ENCODE peak calls at places on chromosomes 4 and X, in four cellular contexts. I is body of pancreas, H is neural progenitor cell, T is cardiac muscle cell. W is an unnamed sample. For H3K36me3, the result is how much of the 10 kb centered on the place peaks cover.

GRCh38 chrX:26851981-26852380 is 611.2 kb downstream of the PPP4R3C start:
- DNase-seq in I (no peak), H (peak), T (peak), W (peak)

GRCh38 chrX:39752820-39753219 is 344.9 kb downstream of the BCOR start:
- DNase-seq in I (peak), H (no peak), T (no peak), W (no peak)

GRCh38 chr4:25552580-25553271 is 102.9 kb upstream of the SLC34A2 start:
- DNase-seq in I (peak), H (no peak), T (no peak), W (no peak)

GRCh38 chr4:156959298-156959702 is 12.3 kb downstream of the PDGFC start:
- DNase-seq in I (no peak), H (no peak), T (no peak), W (no peak)

GRCh38 chr4:1515763-1516162 is 109.5 kb upstream of the NKX1-1 start:
- DNase-seq in I (no peak), H (no peak), T (no peak), W (no peak)

GRCh38 chr4:39305902-39306677 is 60.1 kb downstream of the RFC1 start:
- DNase-seq in I (peak), H (no peak), T (no peak), W (no peak)

GRCh38 chr4:99790796-99791617 is 25.6 kb upstream of the DAPP1 start:
- DNase-seq in I (no peak), H (no peak), T (no peak), W (peak)

GRCh38 chr4:3330682-3331081 is 37.9 kb downstream of the RGS12 start:
- DNase-seq in I (no peak), H (no peak), T (no peak), W (no peak)

GRCh38 chr4:8355864-8356565 is 84.5 kb downstream of the ACOX3 start:
- DNase-seq in I (peak), H (no peak), T (no peak), W (peak)

GRCh38 chrX:40176256-40176978 is 78.7 kb upstream of the BCOR start:
- DNase-seq in I (peak), H (peak), T (peak), W (peak)

GRCh38 chr4:91064157-91064853 is 937.1 kb downstream of the CCSER1 start:
- DNase-seq in I (peak), H (peak), T (peak), W (peak)

GRCh38 chr4:15714616-15715015 is 11.8 kb downstream of the BST1 start:
- DNase-seq in I (no peak), H (no peak), T (no peak), W (no peak)

GRCh38 chr4:150574678-150575077 is 7.3 kb upstream of the MAB21L2 start:
- DNase-seq in I (no peak), H (no peak), T (no peak), W (no peak)

GRCh38 chr4:108135549-108136209 is 33.1 kb downstream of the LEF1 start:
- DNase-seq in I (no peak), H (peak), T (no peak), W (peak)

GRCh38 chrX:128020701-128021100 is 31.5 kb downstream of the ACTRT1 start:
- DNase-seq in I (no peak), H (no peak), T (no peak), W (no peak)

GRCh38 chr4:89753601-89754066 is 83.3 kb downstream of the SNCA start:
- DNase-seq in I (no peak), H (no peak), T (no peak), W (no peak)

GRCh38 chr4:38166768-38167167 is 206.6 kb downstream of the PTTG2 start:
- DNase-seq in I (no peak), H (no peak), T (no peak), W (no peak)

GRCh38 chrX:20514358-20514757 is 247.6 kb upstream of the RPS6KA3 start:
- DNase-seq in I (no peak), H (no peak), T (no peak), W (no peak)

GRCh38 chrX:39477438-39478120 is 620.2 kb downstream of the BCOR start:
- DNase-seq in I (peak), H (peak), T (peak), W (peak)

GRCh38 chrX:119686087-119686639 is 6.8 kb downstream of the SEPTIN6 start:
- DNase-seq in I (no peak), H (no peak), T (peak), W (peak)

GRCh38 chr4:132227349-132228165 is 921.5 kb upstream of the PCDH10 start:
- DNase-seq in I (peak), H (peak), T (peak), W (peak)

GRCh38 chr4:1792832-1793495 is at the start of gene FGFR3:
- DNase-seq in I (peak), H (peak), T (peak), W (peak)

GRCh38 chrX:102115748-102116147 is 9.7 kb upstream of the TCEAL2 start:
- DNase-seq in I (no peak), H (no peak), T (no peak), W (no peak)

GRCh38 chr4:17447675-17448298 is 64.1 kb downstream of the QDPR start:
- DNase-seq in I (peak), H (peak), T (peak), W (peak)

GRCh38 chr4:182062936-182063335 is 180.3 kb upstream of the TENM3 start:
- DNase-seq in I (no peak), H (no peak), T (peak), W (no peak)

GRCh38 chrX:135463937-135464336 is 42.2 kb downstream of the SMIM10L2A start:
- DNase-seq in I (no peak), H (no peak), T (no peak), W (no peak)

GRCh38 chr4:77187231-77187630 is 30.2 kb downstream of the CCNG2 start:
- DNase-seq in I (no peak), H (no peak), T (no peak), W (no peak)

GRCh38 chr4:107970063-107970798 is 19.5 kb upstream of the HADH start:
- DNase-seq in I (no peak), H (no peak), T (no peak), W (no peak)

GRCh38 chr4:147831452-147832192 is 99.7 kb downstream of the ARHGAP10 start:
- DNase-seq in I (no peak), H (no peak), T (no peak), W (no peak)

GRCh38 chr4:91171217-91171616 is 1044.0 kb downstream of the CCSER1 start:
- DNase-seq in I (no peak), H (no peak), T (no peak), W (no peak)

GRCh38 chrX:54825716-54826428 is 18.3 kb downstream of the MAGED2 start:
- DNase-seq in I (no peak), H (no peak), T (no peak), W (no peak)

GRCh38 chrX:111169141-111169540 is 73.2 kb downstream of the PAK3 start:
- DNase-seq in I (no peak), H (no peak), T (no peak), W (no peak)

GRCh38 chr4:15142201-15142600 is 139.9 kb downstream of the CPEB2 start:
- DNase-seq in I (no peak), H (no peak), T (no peak), W (no peak)

GRCh38 chrX:49878834-49879655 is at the start of gene USP27X:
- DNase-seq in I (peak), H (peak), T (peak), W (peak)
- TF ChIP-seq CTCF in I (peak), H (peak), T (peak), W (peak)

DNA sequence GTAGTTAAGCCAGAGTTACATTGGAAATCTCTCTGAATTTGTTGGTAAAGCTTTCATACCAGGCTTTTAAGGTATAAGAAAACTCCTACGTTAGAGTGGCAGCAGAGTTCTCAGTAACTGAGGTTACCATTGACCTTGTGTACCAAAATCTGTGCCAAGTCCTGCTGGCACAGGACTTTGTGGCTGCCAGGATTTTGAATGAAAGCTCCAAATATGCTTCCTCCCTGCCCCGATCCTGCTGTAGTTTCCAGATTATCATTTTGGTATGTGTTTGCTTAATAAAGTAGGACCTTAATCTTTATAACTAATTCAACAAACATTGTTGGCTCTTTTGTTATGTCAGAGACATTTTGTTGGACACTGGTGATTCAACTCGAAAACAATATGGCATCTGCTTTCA is 36.6 kb downstream of the SPARCL1 start:
- DNase-seq in I (peak), H (no peak), T (no peak), W (no peak)
- H3K36me3 ChIP-seq in I (under half), H (under half), T (under half), W (under half)

DNA sequence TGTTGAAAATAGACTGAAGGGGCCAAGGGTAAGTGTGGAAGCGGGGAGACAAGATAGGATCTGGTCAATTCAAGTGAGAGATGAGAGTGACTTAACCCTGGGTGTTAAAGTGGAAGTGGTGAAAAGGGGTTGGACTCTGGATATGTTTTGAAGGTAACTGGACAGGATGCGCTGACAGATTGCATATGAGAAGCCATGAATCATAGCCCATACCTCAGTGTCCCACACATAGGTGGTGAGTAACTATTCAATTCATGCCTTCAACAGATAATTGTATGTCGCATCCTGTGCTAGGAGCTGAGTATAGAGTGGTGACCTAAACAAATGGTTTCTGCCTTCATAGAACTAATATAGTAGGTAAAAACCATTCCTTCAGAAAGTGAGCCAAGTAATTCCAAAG is 76.7 kb downstream of the KLHL34 start:
- DNase-seq in I (no peak), H (no peak), T (no peak), W (no peak)
- TF ChIP-seq CTCF in I (no peak), H (no peak), T (no peak), W (no peak)

GRCh38 chr4:174874898-174875297 is 43.3 kb upstream of the ADAM29 start:
- DNase-seq in I (no peak), H (no peak), T (no peak), W (no peak)
- H3K36me3 ChIP-seq in I (under half), H (under half), T (under half), W (under half)

GRCh38 chr4:139617702-139618490 is 47.7 kb upstream of the MGST2 start:
- DNase-seq in I (no peak), H (no peak), T (no peak), W (no peak)
- TF ChIP-seq CTCF in I (peak), H (peak), T (peak), W (peak)

W was measured in WERI-Rb-1.